ENCODE peak calls at places on chromosomes 13 and 19, in eight cellular contexts. U is transverse colon, F is K562, G is A549, D is upper lobe of left lung, S is esophagus squamous epithelium, Q is IMR-90, Y is body of pancreas. I is an unnamed sample.

GRCh38 chr13:73857106-73857505 is 277.1 kb downstream of the KLF12 start:
- DNase-seq in U (no peak), F (no peak), G (no peak), D (no peak), S (no peak), Q (no peak), Y (no peak), I (no peak)

GRCh38 chr13:24279706-24280105 is 29.7 kb upstream of the C1QTNF9 start:
- DNase-seq in U (no peak), F (no peak), G (no peak), D (no peak), S (no peak), Q (no peak), Y (no peak), I (no peak)

GRCh38 chr13:76822691-76823267 is 63.4 kb downstream of the KCTD12 start:
- DNase-seq in U (no peak), F (no peak), G (no peak), D (no peak), S (no peak), Q (peak; percentile 34), Y (no peak), I (no peak)

GRCh38 chr13:59542303-59542702 is 621.4 kb downstream of the DIAPH3 start:
- DNase-seq in U (no peak), F (no peak), G (no peak), D (no peak), S (no peak), Q (no peak), Y (no peak), I (no peak)

GRCh38 chr13:75016225-75016624 is 465.7 kb downstream of the TBC1D4 start:
- DNase-seq in U (no peak), F (no peak), G (no peak), D (no peak), S (no peak), Q (no peak), Y (no peak), I (no peak)

GRCh38 chr19:35692010-35692409 is 12.3 kb upstream of the ZBTB32 start:
- DNase-seq in U (no peak), F (no peak), G (no peak), D (peak; percentile 59), S (no peak), Q (no peak), Y (no peak), I (no peak)

GRCh38 chr13:39362652-39363390 is 240.2 kb downstream of the LHFPL6 start:
- DNase-seq in U (no peak), F (no peak), G (no peak), D (no peak), S (no peak), Q (peak; percentile 42), Y (no peak), I (no peak)

GRCh38 chr19:28472843-28473242 is 740.1 kb downstream of the UQCRFS1 start:
- DNase-seq in U (peak; percentile 26), F (no peak), G (no peak), D (no peak), S (no peak), Q (no peak), Y (no peak), I (no peak)

GRCh38 chr19:3660493-3661219 is 34.1 kb upstream of the CACTIN start:
- DNase-seq in U (no peak), F (no peak), G (no peak), D (no peak), S (no peak), Q (no peak), Y (no peak), I (no peak)

GRCh38 chr19:17165715-17166114 is 49.4 kb upstream of the USE1 start:
- DNase-seq in U (no peak), F (no peak), G (no peak), D (no peak), S (no peak), Q (no peak), Y (no peak), I (no peak)

GRCh38 chr19:409006-409514 is at the start of gene C2CD4C:
- DNase-seq in U (no peak), F (peak; percentile 68), G (no peak), D (peak; percentile 91), S (no peak), Q (no peak), Y (peak; percentile 14), I (no peak)

GRCh38 chr13:51882570-51883225 is 20.9 kb downstream of the CCDC70 start:
- DNase-seq in U (no peak), F (no peak), G (no peak), D (peak; percentile 42), S (no peak), Q (no peak), Y (no peak), I (no peak)

GRCh38 chr19:42140125-42140754 is 8.0 kb upstream of the POU2F2 start:
- DNase-seq in U (peak; percentile 48), F (peak; percentile 48), G (no peak), D (peak; percentile 69), S (no peak), Q (peak; percentile 72), Y (peak; percentile 45), I (no peak)

GRCh38 chr13:25109341-25109740 is 13.4 kb downstream of the PABPC3 start:
- DNase-seq in U (no peak), F (no peak), G (no peak), D (no peak), S (no peak), Q (no peak), Y (no peak), I (no peak)

GRCh38 chr13:78589206-78589605 is 14.1 kb downstream of the POU4F1 start:
- DNase-seq in U (no peak), F (peak; percentile 40), G (no peak), D (no peak), S (no peak), Q (peak; percentile 9), Y (no peak), I (no peak)

GRCh38 chr13:86976521-86977324 is 694.4 kb upstream of the SLITRK5 start:
- DNase-seq in U (no peak), F (no peak), G (no peak), D (no peak), S (no peak), Q (peak; percentile 49), Y (no peak), I (no peak)

GRCh38 chr13:85896516-85897450 is 97.6 kb upstream of the SLITRK6 start:
- DNase-seq in U (no peak), F (no peak), G (no peak), D (no peak), S (no peak), Q (peak; percentile 0), Y (no peak), I (no peak)

GRCh38 chr19:3528539-3529211 is 10.3 kb upstream of the TEKTIP1 start:
- DNase-seq in U (no peak), F (no peak), G (no peak), D (no peak), S (no peak), Q (no peak), Y (no peak), I (no peak)

GRCh38 chr13:39123578-39123977 is 85.3 kb downstream of the NHLRC3 start:
- DNase-seq in U (no peak), F (no peak), G (no peak), D (no peak), S (no peak), Q (no peak), Y (no peak), I (no peak)

DNA sequence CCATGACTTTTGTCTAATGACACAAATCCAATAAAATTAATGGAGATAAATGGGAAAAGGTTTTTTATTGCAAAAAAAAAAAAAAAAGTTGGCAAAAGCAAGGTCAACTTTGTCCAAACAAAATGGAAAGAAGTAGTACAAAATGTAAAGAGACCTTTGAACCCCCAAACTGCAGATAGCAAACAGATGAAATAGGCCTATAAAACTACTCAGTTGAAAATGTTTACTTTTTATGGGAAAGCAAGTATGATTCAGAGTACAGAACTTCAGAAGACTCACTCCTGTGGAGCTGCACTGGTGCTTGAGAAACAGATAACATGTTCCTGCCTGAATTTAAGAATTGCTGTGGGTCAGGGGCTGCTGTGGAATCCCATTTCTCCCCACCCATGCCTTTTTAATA is 9.8 kb upstream of the ZNF177 start:
- DNase-seq in U (no peak), F (no peak), G (no peak), D (no peak), S (no peak), Q (no peak), Y (no peak), I (no peak)
- H3K9me3 ChIP-seq in U (peaks cover 99% of the 10 kb centered on the region), F (no peaks in the 10 kb centered on the region), G (peaks cover 43% of the 10 kb centered on the region), D (peaks cover 54% of the 10 kb centered on the region), S (peaks cover 64% of the 10 kb centered on the region), Q (peaks cover 50% of the 10 kb centered on the region), Y (no peaks in the 10 kb centered on the region), I (peaks cover 74% of the 10 kb centered on the region)

DNA sequence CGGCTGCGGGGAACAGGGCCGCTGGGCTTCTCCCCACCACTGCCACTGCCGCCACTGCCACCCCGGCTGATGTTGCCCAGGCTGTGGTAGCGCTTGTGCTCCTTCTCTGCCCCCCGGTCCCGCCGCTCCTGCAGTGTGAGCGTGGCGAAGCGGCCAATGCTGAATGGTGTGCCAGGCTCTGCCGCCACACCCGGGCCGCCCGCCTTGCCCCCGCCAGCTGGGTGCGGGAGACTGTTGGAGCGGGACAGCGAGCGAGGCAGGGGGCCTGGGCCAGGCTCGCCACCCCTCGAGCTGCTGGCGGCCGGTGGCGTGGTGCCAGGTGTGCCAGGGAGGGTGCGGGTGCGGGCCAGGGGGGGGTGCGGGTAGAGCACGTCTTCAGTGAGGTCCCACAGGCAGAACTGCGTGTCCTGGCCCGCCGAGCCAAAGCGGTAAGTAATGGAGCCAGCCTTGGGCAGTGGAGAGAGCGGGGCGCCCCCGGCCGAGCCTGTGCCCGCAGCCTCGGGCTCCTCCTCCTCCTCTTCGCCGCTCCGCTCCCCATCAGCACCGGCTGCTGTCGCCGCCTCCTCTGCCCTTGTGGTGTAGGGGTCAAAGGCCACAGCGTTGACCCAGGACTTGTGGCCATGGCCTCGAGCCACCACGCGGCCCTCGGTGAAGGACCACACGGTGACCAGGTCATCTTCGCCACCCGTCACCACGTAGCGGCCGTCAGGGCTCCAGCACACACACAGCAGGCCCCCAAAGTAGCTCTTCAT is 3.7 kb upstream of the DMPK start:
- DNase-seq in U (no peak), F (no peak), G (no peak), D (peak; percentile 87), S (no peak), Q (no peak), Y (no peak), I (no peak)
- TF ChIP-seq POLR2A in U (no peak), F (no peak), G (no peak), D (no peak), S (no peak), Q (no peak), Y (no peak), I (no peak)

GRCh38 chr19:56014765-56015164 is 28.2 kb downstream of the NLRP5 start:
- DNase-seq in U (no peak), F (no peak), G (no peak), D (no peak), S (no peak), Q (no peak), Y (no peak), I (no peak)
- H3K9me3 ChIP-seq in U (no peaks in the 10 kb centered on the region), F (no peaks in the 10 kb centered on the region), G (peaks cover 9% of the 10 kb centered on the region), D (no peaks in the 10 kb centered on the region), S (no peaks in the 10 kb centered on the region), Q (peaks cover 18% of the 10 kb centered on the region), Y (no peaks in the 10 kb centered on the region), I (no peaks in the 10 kb centered on the region)

DNA sequence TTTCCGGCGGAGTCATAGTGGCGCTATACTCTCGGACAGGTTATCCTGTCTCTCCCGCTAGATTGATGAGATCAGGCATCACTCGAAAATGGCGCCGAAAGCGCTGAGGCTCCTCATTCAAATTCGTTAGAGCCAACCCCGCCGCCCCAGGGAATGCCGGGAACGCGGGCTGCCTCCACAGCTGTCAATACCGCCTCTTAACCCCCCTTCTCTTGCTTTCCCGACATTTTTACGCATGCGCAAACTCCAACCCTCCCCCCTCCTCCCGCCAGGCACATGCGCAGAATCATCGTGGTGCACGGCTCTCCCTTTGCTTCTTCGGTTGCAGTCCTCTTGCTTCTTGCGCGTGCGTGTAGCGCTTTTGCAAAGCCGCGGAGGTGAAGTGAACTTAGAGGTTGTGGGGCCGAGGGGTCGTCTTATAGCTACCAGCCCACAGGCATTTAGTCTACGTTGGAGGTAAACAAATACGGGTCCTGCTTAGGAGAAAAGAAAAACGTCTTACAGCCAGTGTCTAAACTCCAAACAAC is 66.7 kb downstream of the KCNRG start:
- DNase-seq in U (peak; percentile 99), F (peak; percentile 94), G (peak; percentile 75), D (peak; percentile 96), S (peak; percentile 92), Q (peak; percentile 98), Y (peak; percentile 97), I (peak; percentile 98)
- TF ChIP-seq POLR2A in U (peak; percentile 62), F (peak; percentile 82), G (peak; percentile 26), D (peak; percentile 59), S (no peak), Q (peak; percentile 62), Y (no peak), I (peak; percentile 35)